ENCODE peak calls at places on chromosome 11, in six cellular contexts. W, V, P, O, R and K are unnamed samples. For H3K9me3, the result is how much of the 10 kb centered on the place peaks cover.

GRCh38 chr11:540583-541432 is 3.5 kb downstream of the LRRC56 start:
- DNase-seq in W (no peak), V (no peak), P (no peak), O (no peak), R (no peak), K (no peak)

GRCh38 chr11:64358536-64358906 is 441 bp upstream of the RPS6KA4 start:
- DNase-seq in W (no peak), V (no peak), P (no peak), O (no peak), R (no peak), K (no peak)

GRCh38 chr11:119382101-119382500 is 611 bp upstream of the USP2 start:
- DNase-seq in W (peak), V (no peak), P (no peak), O (no peak), R (no peak), K (no peak)

GRCh38 chr11:19493446-19493845 is 219.2 kb upstream of the NAV2 start:
- DNase-seq in W (no peak), V (peak), P (no peak), O (no peak), R (no peak), K (no peak)

GRCh38 chr11:9320047-9320446 is 5.7 kb upstream of the TMEM41B start:
- DNase-seq in W (no peak), V (no peak), P (no peak), O (no peak), R (no peak), K (no peak)

GRCh38 chr11:111724615-111725129 is 41.5 kb downstream of the PPP2R1B start:
- DNase-seq in W (no peak), V (no peak), P (no peak), O (no peak), R (no peak), K (no peak)

GRCh38 chr11:80349986-80350385 is 909.2 kb upstream of the TENM4 start:
- DNase-seq in W (no peak), V (no peak), P (peak), O (no peak), R (no peak), K (no peak)

GRCh38 chr11:62501432-62501891 is 45.1 kb downstream of the AHNAK start:
- DNase-seq in W (peak), V (no peak), P (no peak), O (no peak), R (no peak), K (no peak)

GRCh38 chr11:80720295-80720694 is 1279.5 kb upstream of the TENM4 start:
- DNase-seq in W (no peak), V (no peak), P (no peak), O (no peak), R (no peak), K (no peak)

GRCh38 chr11:44010789-44011251 is 37.0 kb upstream of the ACCSL start:
- DNase-seq in W (no peak), V (no peak), P (peak), O (no peak), R (no peak), K (no peak)

GRCh38 chr11:1026641-1027482 is 9.7 kb downstream of the MUC6 start:
- DNase-seq in W (no peak), V (no peak), P (no peak), O (no peak), R (no peak), K (no peak)

GRCh38 chr11:121451178-121451981 is 734 bp upstream of the SORL1 start:
- DNase-seq in W (no peak), V (peak), P (peak), O (no peak), R (no peak), K (peak)

GRCh38 chr11:109865558-109866186 is 227.5 kb upstream of the ZC3H12C start:
- DNase-seq in W (no peak), V (no peak), P (peak), O (no peak), R (no peak), K (peak)

GRCh38 chr11:10735532-10736465 is 15.2 kb upstream of the CTR9 start:
- DNase-seq in W (peak), V (peak), P (peak), O (peak), R (peak), K (peak)

GRCh38 chr11:783581-784015 is 6.3 kb downstream of the CEND1 start:
- DNase-seq in W (peak), V (no peak), P (peak), O (no peak), R (peak), K (peak)

GRCh38 chr11:107442715-107443215 is 14.9 kb downstream of the CWF19L2 start:
- DNase-seq in W (no peak), V (no peak), P (no peak), O (no peak), R (no peak), K (no peak)

GRCh38 chr11:7591107-7591894 is 77.5 kb downstream of the PPFIBP2 start:
- DNase-seq in W (no peak), V (no peak), P (no peak), O (no peak), R (no peak), K (no peak)

GRCh38 chr11:115660072-115660805 is 156.0 kb upstream of the CADM1 start:
- DNase-seq in W (no peak), V (no peak), P (no peak), O (no peak), R (no peak), K (no peak)

GRCh38 chr11:108914981-108915380 is 250.1 kb downstream of the DDX10 start:
- DNase-seq in W (no peak), V (no peak), P (no peak), O (no peak), R (no peak), K (no peak)

GRCh38 chr11:122755409-122755808 is 82.9 kb upstream of the CRTAM start:
- DNase-seq in W (no peak), V (no peak), P (no peak), O (no peak), R (no peak), K (no peak)

GRCh38 chr11:98621767-98622166 is 399.0 kb upstream of the CNTN5 start:
- DNase-seq in W (no peak), V (no peak), P (no peak), O (no peak), R (no peak), K (no peak)

GRCh38 chr11:60915250-60915914 is 1.4 kb downstream of the TMEM109 start:
- DNase-seq in W (no peak), V (peak), P (peak), O (no peak), R (no peak), K (peak)

GRCh38 chr11:115334932-115335788 is 169.1 kb downstream of the CADM1 start:
- DNase-seq in W (no peak), V (peak), P (no peak), O (no peak), R (no peak), K (no peak)

GRCh38 chr11:14258177-14258935 is 100.6 kb downstream of the RRAS2 start:
- DNase-seq in W (no peak), V (no peak), P (peak), O (no peak), R (no peak), K (no peak)

GRCh38 chr11:47565340-47566165 is at the start of gene PTPMT1:
- DNase-seq in W (peak), V (peak), P (peak), O (no peak), R (no peak), K (peak)

GRCh38 chr11:117143390-117143789 is 697 bp upstream of the PAFAH1B2 start:
- DNase-seq in W (no peak), V (peak), P (peak), O (no peak), R (no peak), K (peak)

DNA sequence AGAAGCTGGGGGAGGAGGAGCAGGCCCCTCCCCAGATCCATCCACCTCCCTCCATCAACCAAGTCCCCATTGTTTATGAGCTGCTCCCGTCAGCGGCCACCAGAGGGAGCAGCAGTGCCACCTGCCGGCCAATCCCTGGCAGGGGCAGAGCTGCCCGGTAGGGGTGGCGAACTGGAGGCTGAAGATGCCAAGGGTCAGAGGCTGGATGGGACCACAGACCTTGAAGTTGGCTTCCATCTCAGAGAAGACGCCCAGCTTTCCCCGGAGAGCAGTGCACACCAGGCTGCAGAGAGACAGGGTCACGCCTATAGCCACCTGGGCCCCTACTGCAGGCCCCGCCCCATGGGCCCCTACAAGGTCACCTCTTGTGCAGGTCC is 3.6 kb downstream of the FIBP start:
- DNase-seq in W (no peak), V (peak), P (peak), O (no peak), R (no peak), K (peak)
- H3K9me3 ChIP-seq in W (under half), V (under half), P (under half), O (under half), R (under half), K (under half)

GRCh38 chr11:3356858-3357257 is 22.1 kb downstream of the ZNF195 start:
- DNase-seq in W (no peak), V (no peak), P (no peak), O (no peak), R (no peak), K (no peak)

GRCh38 chr11:3357994-3358676 is 20.8 kb downstream of the ZNF195 start:
- DNase-seq in W (no peak), V (no peak), P (no peak), O (no peak), R (no peak), K (no peak)

GRCh38 chr11:3357302-3357701 is 21.6 kb downstream of the ZNF195 start:
- DNase-seq in W (no peak), V (no peak), P (no peak), O (no peak), R (no peak), K (no peak)

DNA sequence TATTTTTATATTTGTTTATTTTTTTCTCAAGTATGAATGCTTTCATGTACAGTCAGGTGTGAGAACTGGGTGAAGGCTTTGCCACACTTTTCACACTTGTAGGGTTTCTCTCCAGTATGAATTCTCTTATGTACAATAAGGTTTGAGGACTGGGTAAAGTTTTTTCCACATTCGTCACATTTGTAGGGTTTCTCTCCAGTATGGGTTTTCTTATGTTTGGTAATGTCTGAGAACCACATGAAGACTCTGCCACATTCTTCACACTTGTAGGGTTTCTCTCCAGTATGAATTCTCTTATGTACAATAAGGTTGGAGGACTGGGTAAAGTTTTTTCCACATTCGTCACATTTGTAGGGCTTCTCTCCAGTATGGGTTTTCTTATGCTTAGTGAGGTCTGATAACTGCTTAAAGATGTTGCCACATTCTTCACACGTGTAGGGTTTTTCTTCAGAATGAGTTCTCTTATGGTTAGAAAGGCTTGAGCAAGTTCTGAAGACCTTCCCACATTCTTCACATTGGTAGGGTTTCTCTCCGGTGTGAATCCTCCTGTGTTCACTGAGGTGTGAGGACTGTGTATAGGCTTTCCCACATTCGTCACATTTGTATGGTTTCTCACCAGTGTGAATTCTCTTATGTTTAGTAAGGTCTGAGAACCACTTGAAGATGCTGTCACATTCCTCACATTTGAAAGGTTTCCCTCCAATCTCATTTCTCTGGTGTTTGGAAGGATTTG is 19.7 kb downstream of the ZNF195 start:
- DNase-seq in W (no peak), V (no peak), P (no peak), O (no peak), R (no peak), K (no peak)
- H3K9me3 ChIP-seq in W (under half), V (half or more), P (under half), O (under half), R (half or more), K (under half)

DNA sequence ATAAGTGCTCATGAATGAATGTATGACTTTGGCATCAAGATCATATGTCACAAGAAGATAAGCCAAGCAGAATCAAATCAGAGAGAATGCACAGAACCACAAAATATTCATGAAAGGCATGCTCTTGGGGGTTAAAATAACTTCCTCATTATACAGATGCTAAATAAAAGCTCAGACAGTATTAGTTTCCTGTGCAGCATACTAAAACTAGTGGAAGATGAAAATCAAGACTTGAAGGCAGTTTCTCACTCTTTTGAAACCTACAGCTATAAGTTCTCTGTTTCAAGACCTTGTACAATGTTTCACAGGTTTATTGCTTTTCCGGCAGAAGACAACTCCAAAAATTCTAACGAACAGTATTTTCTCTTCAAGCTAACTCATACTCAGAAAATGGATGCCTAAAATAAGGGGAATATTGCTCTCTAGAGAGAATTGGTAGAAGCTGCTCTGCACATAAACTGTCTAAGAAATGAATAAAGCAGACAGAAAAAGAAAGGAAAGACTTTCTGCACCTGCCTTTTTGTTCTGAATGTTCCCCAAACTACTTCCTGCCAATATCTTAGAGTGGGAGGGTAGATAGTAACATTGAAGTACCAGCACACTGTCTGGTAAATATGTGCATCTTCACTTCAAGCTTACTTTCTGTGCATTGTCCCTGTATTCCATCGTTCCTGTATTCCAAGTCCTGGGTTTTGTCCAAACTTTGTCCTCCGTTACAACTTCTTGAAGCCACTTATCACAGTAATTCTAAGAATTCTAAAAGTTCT is 639.4 kb upstream of the FAT3 start:
- DNase-seq in W (no peak), V (no peak), P (no peak), O (no peak), R (no peak), K (no peak)
- H3K9me3 ChIP-seq in W (under half), V (under half), P (under half), O (under half), R (under half), K (under half)

DNA sequence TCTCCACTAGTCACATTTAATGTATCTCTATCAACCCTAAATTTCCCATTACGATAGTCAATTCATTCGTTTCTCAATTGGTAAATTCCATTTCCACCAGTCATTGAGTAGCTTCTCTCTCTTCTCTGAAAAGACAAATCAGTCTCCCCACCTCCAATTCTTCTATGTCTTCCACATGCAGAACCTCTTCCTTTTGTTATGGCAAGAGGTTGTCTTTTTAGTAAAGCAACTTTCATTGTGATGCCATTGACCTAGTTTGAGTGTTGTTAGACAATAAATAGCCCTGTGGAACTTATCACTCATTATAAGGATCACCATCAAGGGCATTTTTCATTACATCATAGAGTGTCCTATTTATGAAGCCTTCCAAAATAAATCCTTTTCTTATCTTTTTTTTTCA is 340.9 kb downstream of the LRRC4C start:
- DNase-seq in W (no peak), V (no peak), P (no peak), O (no peak), R (no peak), K (no peak)
- H3K9me3 ChIP-seq in W (under half), V (under half), P (under half), O (under half), R (under half), K (under half)

GRCh38 chr11:74866557-74866956 is 82.3 kb downstream of the XRRA1 start:
- DNase-seq in W (no peak), V (peak), P (no peak), O (no peak), R (no peak), K (no peak)

GRCh38 chr11:74870485-74870884 is 78.4 kb downstream of the XRRA1 start:
- DNase-seq in W (no peak), V (peak), P (no peak), O (no peak), R (peak), K (no peak)

DNA sequence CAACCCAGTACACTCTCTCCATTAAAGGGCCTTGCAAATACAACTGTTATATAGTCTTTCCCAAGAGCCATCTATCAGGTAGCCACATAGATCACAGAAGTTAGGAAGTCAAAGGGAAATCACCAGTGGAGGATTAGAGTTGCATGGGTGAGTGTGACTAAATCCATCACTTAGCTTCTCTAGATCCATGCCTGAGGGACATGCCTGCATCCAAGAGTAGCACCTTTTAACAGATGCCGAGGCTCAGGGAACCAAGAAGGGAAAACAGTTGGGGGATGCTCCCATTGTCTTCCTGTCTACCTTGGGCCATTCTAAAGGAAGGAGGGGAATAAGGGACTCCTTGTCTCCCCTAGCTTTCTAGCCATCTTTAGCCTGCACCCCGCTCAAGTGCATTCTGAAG is 77.9 kb downstream of the XRRA1 start:
- DNase-seq in W (no peak), V (peak), P (no peak), O (no peak), R (no peak), K (no peak)
- H3K9me3 ChIP-seq in W (half or more), V (under half), P (under half), O (under half), R (under half), K (under half)

GRCh38 chr11:2655320-2655719 is 44.5 kb downstream of the KCNQ1OT1 start:
- DNase-seq in W (no peak), V (no peak), P (no peak), O (peak), R (no peak), K (no peak)
- H3K9me3 ChIP-seq in W (under half), V (under half), P (under half), O (under half), R (half or more), K (under half)